ENCODE peak calls at places on chromosomes 2 and 18, in seven cellular contexts. I is GM12878; M is anterior cingulate cortex; S is GOT3; J is HT-29; A is left lobe of liver; Z is activated CD8-positive, alpha-beta T cell treated with anti-CD3 and anti-CD28 coated beads, Interleukin-2, amount 10 ng/mL, durations not matched to agents 7 days and 5 days. L is an unnamed sample.

GRCh38 chr18:12645751-12646203 is 12.1 kb downstream of the SPIRE1 start:
- DNase-seq in A (peak; percentile 65), M (peak; percentile 11), J (no peak), Z (no peak), I (no peak), S (no peak), L (no peak)

GRCh38 chr18:23650963-23651927 is 11.5 kb downstream of the ANKRD29 start:
- DNase-seq in A (no peak), S (no peak), Z (no peak), J (peak; percentile 57), M (no peak), I (no peak), L (no peak)

GRCh38 chr18:10051877-10052631 is 138.2 kb downstream of the VAPA start:
- DNase-seq in A (no peak), M (no peak), I (no peak), S (no peak), Z (no peak), J (no peak), L (peak; percentile 86)

GRCh38 chr2:44016282-44016681 is 20.5 kb upstream of the LRPPRC start:
- DNase-seq in S (no peak), A (no peak), I (no peak), J (peak; percentile 34), M (no peak), Z (peak; percentile 71), L (no peak)

GRCh38 chr18:29644276-29644675 is 1398.3 kb downstream of the DSC3 start:
- DNase-seq in S (no peak), A (no peak), M (no peak), J (no peak), Z (no peak), I (no peak), L (no peak)

GRCh38 chr2:127174176-127174575 is 45.9 kb downstream of the CYP27C1 start:
- DNase-seq in Z (no peak), A (no peak), I (no peak), S (no peak), J (peak; percentile 44), M (no peak), L (peak; percentile 29)

GRCh38 chr2:233428008-233428407 is 73.7 kb downstream of the DGKD start:
- DNase-seq in S (no peak), M (no peak), Z (no peak), A (peak; percentile 24), J (no peak), I (no peak), L (no peak)

GRCh38 chr2:31188141-31188540 is 29.2 kb downstream of the CAPN14 start:
- DNase-seq in M (no peak), A (no peak), I (no peak), J (no peak), Z (no peak), S (no peak), L (no peak)

GRCh38 chr2:162073776-162074578 is at the start of gene DPP4:
- DNase-seq in I (no peak), J (peak; percentile 71), A (peak; percentile 87), M (no peak), S (no peak), Z (peak; percentile 66), L (no peak)

GRCh38 chr18:21241224-21242131 is 554 bp upstream of the GREB1L start:
- DNase-seq in M (no peak), I (no peak), A (peak; percentile 91), J (no peak), Z (no peak), S (no peak), L (no peak)

GRCh38 chr2:121297217-121297830 is 12.3 kb upstream of the TFCP2L1 start:
- DNase-seq in S (no peak), Z (no peak), I (no peak), J (peak; percentile 44), A (no peak), M (no peak), L (no peak)

GRCh38 chr18:3924455-3924854 is 474.5 kb downstream of the TGIF1 start:
- DNase-seq in A (no peak), I (no peak), S (no peak), J (no peak), M (no peak), Z (no peak), L (no peak)

GRCh38 chr2:138516030-138516704 is 14.6 kb downstream of the SPOPL start:
- DNase-seq in A (no peak), Z (no peak), I (no peak), J (no peak), M (no peak), S (no peak), L (no peak)

GRCh38 chr2:230863031-230863430 is 1.7 kb upstream of the ITM2C start:
- DNase-seq in S (no peak), J (no peak), M (no peak), I (no peak), A (peak; percentile 22), Z (no peak), L (no peak)

GRCh38 chr2:176583530-176584101 is 314.4 kb downstream of the MTX2 start:
- DNase-seq in S (no peak), I (no peak), A (no peak), M (no peak), Z (no peak), J (no peak), L (no peak)

GRCh38 chr18:9968081-9968848 is 54.4 kb downstream of the VAPA start:
- DNase-seq in A (no peak), I (no peak), J (no peak), M (no peak), Z (no peak), S (no peak), L (no peak)

GRCh38 chr2:172305066-172305465 is 122.3 kb upstream of the ITGA6 start:
- DNase-seq in A (no peak), S (no peak), M (no peak), I (no peak), J (peak; percentile 24), Z (no peak), L (no peak)

GRCh38 chr2:181116251-181116650 is 135.8 kb downstream of the UBE2E3 start:
- DNase-seq in S (no peak), I (no peak), J (no peak), Z (no peak), M (no peak), A (no peak), L (no peak)

GRCh38 chr18:79685281-79685680 is 5.7 kb downstream of the CTDP1 start:
- DNase-seq in Z (no peak), A (no peak), S (no peak), M (no peak), I (no peak), J (no peak), L (no peak)

GRCh38 chr2:58803192-58803591 is 562.1 kb upstream of the FANCL start:
- DNase-seq in M (no peak), I (no peak), A (no peak), S (no peak), Z (no peak), J (no peak), L (no peak)

GRCh38 chr2:123976249-123976648 is 48.8 kb upstream of the CNTNAP5 start:
- DNase-seq in S (no peak), J (no peak), A (no peak), Z (no peak), M (no peak), I (no peak), L (no peak)

GRCh38 chr18:23071285-23071684 is 64.0 kb upstream of the CABLES1 start:
- DNase-seq in A (no peak), I (peak; percentile 79), S (no peak), J (no peak), Z (peak; percentile 96), M (no peak), L (peak; percentile 21)

GRCh38 chr2:28621172-28622100 is 125.6 kb downstream of the PLB1 start:
- DNase-seq in J (peak; percentile 96), I (no peak), S (peak; percentile 20), A (peak; percentile 88), Z (peak; percentile 79), M (peak; percentile 20), L (peak; percentile 64)

GRCh38 chr2:19358242-19359020 is at the start of gene OSR1:
- DNase-seq in I (no peak), Z (peak; percentile 28), M (no peak), J (peak; percentile 63), S (peak; percentile 43), A (no peak), L (no peak)

GRCh38 chr2:70616168-70616694 is 62.6 kb upstream of the TGFA start:
- DNase-seq in J (no peak), Z (no peak), I (no peak), M (no peak), A (no peak), S (no peak), L (no peak)

GRCh38 chr2:80302001-80302464 is 2.5 kb downstream of the LRRTM1 start:
- DNase-seq in I (no peak), J (no peak), A (no peak), Z (no peak), M (no peak), S (no peak), L (no peak)

GRCh38 chr2:70024284-70024683 is 62.9 kb upstream of the ASPRV1 start:
- DNase-seq in Z (no peak), J (no peak), I (no peak), S (no peak), M (no peak), A (peak; percentile 41), L (no peak)

GRCh38 chr18:36334798-36335197 is 37.3 kb downstream of the FHOD3 start:
- DNase-seq in I (no peak), S (no peak), A (no peak), Z (no peak), M (no peak), J (no peak), L (no peak)

GRCh38 chr2:120958623-120959366 is 223.1 kb downstream of the GLI2 start:
- DNase-seq in I (no peak), S (no peak), J (no peak), M (no peak), Z (no peak), A (no peak), L (no peak)

GRCh38 chr2:216694201-216694825 is 1.0 kb downstream of the IGFBP5 start:
- DNase-seq in M (peak; percentile 46), I (no peak), Z (peak; percentile 68), J (no peak), S (no peak), A (no peak), L (no peak)

GRCh38 chr18:79506191-79507075 is 110.7 kb downstream of the NFATC1 start:
- DNase-seq in A (no peak), I (no peak), Z (no peak), M (no peak), J (no peak), S (no peak), L (no peak)

GRCh38 chr18:45556217-45556616 is 59.1 kb upstream of the SLC14A2 start:
- DNase-seq in S (no peak), Z (no peak), A (no peak), M (no peak), I (no peak), J (no peak), L (no peak)

GRCh38 chr2:3238951-3239841 is 138.4 kb downstream of the EIPR1 start:
- DNase-seq in Z (peak; percentile 57), J (no peak), S (no peak), M (no peak), I (no peak), A (peak; percentile 19), L (no peak)

GRCh38 chr2:241702155-241702404 is 241 bp downstream of the ING5 start:
- DNase-seq in I (peak; percentile 15), M (peak; percentile 71), A (no peak), J (no peak), Z (peak; percentile 86), S (no peak), L (no peak)

L was measured in midbrain.